ENCODE peak calls at places on chromosome 16, in ten cellular contexts. Q is NCI-H1092 treated with DMSO at 0.1 percent for 48 hours, V is MCF 10A, R is astrocyte, K is posterior cingulate gyrus, D is Kasumi-1, J is NCI-H446, N is ELR, E is A172, W is GM13977. C is an unnamed sample.

GRCh38 chr16:10949424-10949970 is 5.1 kb downstream of the CLEC16A start:
- DNase-seq in Q (no peak), V (peak), R (peak), K (no peak), D (peak), J (no peak), N (peak), E (peak), W (no peak), C (peak)

GRCh38 chr16:69131167-69131748 is 1.1 kb downstream of the CHTF8 start:
- DNase-seq in Q (peak), V (no peak), R (no peak), K (no peak), D (peak), J (peak), N (peak), E (peak), W (peak), C (peak)

GRCh38 chr16:74825941-74826340 is 51.3 kb upstream of the FA2H start:
- DNase-seq in Q (no peak), V (no peak), R (no peak), K (no peak), D (no peak), J (no peak), N (no peak), E (no peak), W (no peak), C (no peak)

GRCh38 chr16:64153718-64154117 is 968.1 kb downstream of the CDH11 start:
- DNase-seq in Q (no peak), V (peak), R (peak), K (no peak), D (no peak), J (no peak), N (peak), E (no peak), W (no peak), C (no peak)

GRCh38 chr16:1998360-1998835 is 8.6 kb downstream of the SYNGR3 start:
- DNase-seq in Q (no peak), V (no peak), R (no peak), K (no peak), D (no peak), J (no peak), N (no peak), E (no peak), W (no peak), C (no peak)

GRCh38 chr16:27231692-27232060 is 28.4 kb downstream of the KDM8 start:
- DNase-seq in Q (no peak), V (no peak), R (no peak), K (no peak), D (no peak), J (no peak), N (no peak), E (no peak), W (no peak), C (no peak)

GRCh38 chr16:53991181-53992056 is 287.5 kb downstream of the FTO start:
- DNase-seq in Q (peak), V (no peak), R (peak), K (no peak), D (peak), J (no peak), N (no peak), E (peak), W (no peak), C (peak)

GRCh38 chr16:20814761-20815160 is 8.4 kb downstream of the REXO5 start:
- DNase-seq in Q (no peak), V (no peak), R (peak), K (no peak), D (no peak), J (peak), N (no peak), E (peak), W (no peak), C (no peak)

GRCh38 chr16:69927056-69927757 is 23.9 kb upstream of the CLEC18A start:
- DNase-seq in Q (no peak), V (no peak), R (peak), K (peak), D (no peak), J (no peak), N (no peak), E (no peak), W (peak), C (no peak)

GRCh38 chr16:55088098-55088497 is 157.4 kb downstream of the IRX5 start:
- DNase-seq in Q (no peak), V (no peak), R (no peak), K (no peak), D (no peak), J (no peak), N (no peak), E (no peak), W (no peak), C (no peak)

GRCh38 chr16:78444-79145 is 570 bp downstream of the MPG start:
- DNase-seq in Q (peak), V (peak), R (peak), K (no peak), D (no peak), J (no peak), N (peak), E (no peak), W (peak), C (peak)

GRCh38 chr16:54194008-54194731 is 92.4 kb downstream of the IRX3 start:
- DNase-seq in Q (peak), V (peak), R (peak), K (peak), D (no peak), J (no peak), N (peak), E (no peak), W (no peak), C (no peak)

GRCh38 chr16:3242709-3243108 is 7.8 kb upstream of the ZNF200 start:
- DNase-seq in Q (no peak), V (peak), R (no peak), K (no peak), D (no peak), J (no peak), N (no peak), E (no peak), W (no peak), C (no peak)

GRCh38 chr16:88459366-88460055 is 6.4 kb downstream of the ZFPM1 start:
- DNase-seq in Q (no peak), V (no peak), R (no peak), K (no peak), D (no peak), J (no peak), N (no peak), E (no peak), W (no peak), C (peak)

GRCh38 chr16:1823821-1824220 is 2.8 kb downstream of the HAGH start:
- DNase-seq in Q (no peak), V (peak), R (peak), K (peak), D (peak), J (no peak), N (peak), E (peak), W (no peak), C (peak)

GRCh38 chr16:58338205-58338604 is 43.4 kb upstream of the PRSS54 start:
- DNase-seq in Q (no peak), V (no peak), R (no peak), K (no peak), D (no peak), J (no peak), N (no peak), E (no peak), W (no peak), C (no peak)

GRCh38 chr16:5870886-5871715 is 773.5 kb upstream of the EEF2KMT start:
- DNase-seq in Q (no peak), V (no peak), R (no peak), K (no peak), D (no peak), J (no peak), N (no peak), E (no peak), W (no peak), C (no peak)

GRCh38 chr16:31177136-31177535 is 2.8 kb upstream of the FUS start:
- DNase-seq in Q (no peak), V (peak), R (peak), K (no peak), D (no peak), J (no peak), N (peak), E (peak), W (no peak), C (peak)

GRCh38 chr16:11603331-11603750 is 16.6 kb upstream of the LITAF start:
- DNase-seq in Q (no peak), V (no peak), R (no peak), K (no peak), D (no peak), J (no peak), N (no peak), E (no peak), W (no peak), C (no peak)

GRCh38 chr16:27473101-27473900 is 71.3 kb downstream of the IL21R start:
- DNase-seq in Q (no peak), V (no peak), R (no peak), K (no peak), D (no peak), J (no peak), N (no peak), E (no peak), W (no peak), C (no peak)

GRCh38 chr16:27811881-27812280 is 251.6 kb downstream of the GSG1L start:
- DNase-seq in Q (no peak), V (no peak), R (no peak), K (no peak), D (no peak), J (no peak), N (no peak), E (no peak), W (no peak), C (no peak)

GRCh38 chr16:58426095-58426494 is 33.8 kb downstream of the GINS3 start:
- DNase-seq in Q (no peak), V (no peak), R (no peak), K (no peak), D (peak), J (no peak), N (no peak), E (no peak), W (no peak), C (peak)

GRCh38 chr16:80460988-80461387 is 79.8 kb upstream of the DYNLRB2 start:
- DNase-seq in Q (no peak), V (no peak), R (no peak), K (no peak), D (no peak), J (no peak), N (no peak), E (no peak), W (no peak), C (no peak)

GRCh38 chr16:49867234-49867633 is 11.3 kb upstream of the ZNF423 start:
- DNase-seq in Q (no peak), V (no peak), R (no peak), K (no peak), D (no peak), J (no peak), N (no peak), E (no peak), W (no peak), C (no peak)

GRCh38 chr16:720990-721764 is at the start of gene ANTKMT:
- DNase-seq in Q (peak), V (peak), R (peak), K (no peak), D (no peak), J (peak), N (peak), E (peak), W (peak), C (peak)

GRCh38 chr16:2500937-2501750 is 12.6 kb upstream of the ATP6V0C start:
- DNase-seq in Q (peak), V (peak), R (peak), K (peak), D (peak), J (peak), N (peak), E (peak), W (peak), C (peak)

GRCh38 chr16:349211-349610 is 3.3 kb downstream of the AXIN1 start:
- DNase-seq in Q (no peak), V (no peak), R (no peak), K (no peak), D (no peak), J (no peak), N (no peak), E (peak), W (peak), C (no peak)

C was measured in OCI-M1.